ENCODE peak calls at places on chromosome 21, in six cellular contexts. F is GM12865, V is uterus, Q is SK-N-SH, U is left ventricle myocardium inferior, X is breast epithelium. Z is an unnamed sample.

GRCh38 chr21:36450511-36450910 is 29.4 kb downstream of the CLDN14 start:
- DNase-seq in X (no peak), U (no peak), Q (no peak), F (no peak), V (no peak), Z (no peak)

GRCh38 chr21:42082501-42083360 is 11.6 kb downstream of the UMODL1 start:
- DNase-seq in F (no peak), U (no peak), X (no peak), V (no peak), Q (no peak), Z (no peak)

GRCh38 chr21:22885079-22885478 is 1886.9 kb downstream of the NCAM2 start:
- DNase-seq in F (no peak), V (no peak), Q (no peak), X (no peak), U (no peak), Z (no peak)

GRCh38 chr21:37153193-37153934 is 80.3 kb downstream of the TTC3 start:
- DNase-seq in Q (no peak), X (no peak), F (no peak), U (no peak), V (peak), Z (no peak)

GRCh38 chr21:32090961-32091360 is 187.9 kb downstream of the MIS18A start:
- DNase-seq in X (no peak), V (no peak), F (no peak), U (no peak), Q (no peak), Z (no peak)

GRCh38 chr21:42161957-42162681 is 56.8 kb upstream of the ABCG1 start:
- DNase-seq in U (no peak), F (no peak), X (no peak), V (no peak), Q (peak), Z (no peak)

GRCh38 chr21:36122977-36123376 is 11.9 kb upstream of the CBR3 start:
- DNase-seq in F (peak), Q (no peak), X (no peak), U (no peak), V (no peak), Z (no peak)

GRCh38 chr21:41759214-41759840 is 7.5 kb downstream of the RIPK4 start:
- DNase-seq in F (no peak), Q (no peak), V (no peak), X (no peak), U (no peak), Z (no peak)

GRCh38 chr21:41774467-41775151 is 7.8 kb upstream of the RIPK4 start:
- DNase-seq in X (no peak), U (no peak), F (no peak), Q (no peak), V (no peak), Z (peak)

GRCh38 chr21:25283720-25284119 is 323.6 kb downstream of the MRPL39 start:
- DNase-seq in X (no peak), F (peak), Q (no peak), U (no peak), V (no peak), Z (no peak)

GRCh38 chr21:43904316-43904925 is 39.4 kb downstream of the AGPAT3 start:
- DNase-seq in Q (peak), X (no peak), F (no peak), U (no peak), V (no peak), Z (no peak)

GRCh38 chr21:41164981-41165650 is 2.8 kb upstream of the BACE2 start:
- DNase-seq in V (peak), Q (no peak), X (peak), U (no peak), F (no peak), Z (no peak)

GRCh38 chr21:35508389-35508888 is 459.3 kb upstream of the RUNX1 start:
- DNase-seq in U (peak), Q (no peak), X (no peak), F (peak), V (peak), Z (peak)

GRCh38 chr21:32442566-32443318 is 30.2 kb downstream of the EVA1C start:
- DNase-seq in F (no peak), X (no peak), V (no peak), Q (no peak), U (no peak), Z (no peak)

GRCh38 chr21:35395728-35396127 is 346.6 kb upstream of the RUNX1 start:
- DNase-seq in V (no peak), Q (no peak), F (no peak), U (no peak), X (no peak), Z (no peak)

GRCh38 chr21:36263797-36264196 is 56.2 kb upstream of the MORC3 start:
- DNase-seq in U (no peak), Q (no peak), F (no peak), X (no peak), V (no peak), Z (no peak)

GRCh38 chr21:16071082-16071481 is 341.3 kb downstream of the USP25 start:
- DNase-seq in U (no peak), V (peak), X (no peak), F (no peak), Q (peak), Z (no peak)

GRCh38 chr21:42234464-42235241 is 15.7 kb downstream of the ABCG1 start:
- DNase-seq in F (peak), Q (peak), U (peak), X (peak), V (peak), Z (peak)

GRCh38 chr21:32256873-32257620 is 21.8 kb downstream of the MIS18A start:
- DNase-seq in U (peak), V (peak), F (peak), Q (peak), X (peak), Z (peak)

GRCh38 chr21:31117046-31117916 is 79.0 kb upstream of the KRTAP19-8 start:
- DNase-seq in F (no peak), U (no peak), Q (no peak), V (no peak), X (no peak), Z (no peak)

GRCh38 chr21:42542596-42542995 is 28.9 kb downstream of the SLC37A1 start:
- DNase-seq in U (no peak), F (no peak), Q (no peak), V (no peak), X (no peak), Z (no peak)

GRCh38 chr21:43359081-43359822 is 67.7 kb downstream of the SIK1 start:
- DNase-seq in Q (no peak), X (no peak), U (no peak), F (no peak), V (no peak), Z (no peak)

GRCh38 chr21:27083144-27083543 is 116.3 kb upstream of the ADAMTS5 start:
- DNase-seq in X (no peak), V (no peak), U (no peak), Q (no peak), F (no peak), Z (no peak)

GRCh38 chr21:17462276-17462981 is 50.4 kb upstream of the CXADR start:
- DNase-seq in X (no peak), V (no peak), F (no peak), Q (no peak), U (no peak), Z (no peak)

GRCh38 chr21:31397939-31398338 is 53.9 kb upstream of the TIAM1 start:
- DNase-seq in F (no peak), X (no peak), V (no peak), Q (peak), U (no peak), Z (no peak)

GRCh38 chr21:36835383-36835795 is 131.1 kb downstream of the HLCS start:
- DNase-seq in Q (peak), F (no peak), U (peak), V (peak), X (no peak), Z (no peak)

GRCh38 chr21:38806942-38807284 is 1.2 kb downstream of the ETS2 start:
- DNase-seq in F (no peak), Q (peak), X (no peak), V (no peak), U (no peak), Z (no peak)

GRCh38 chr21:38804030-38804616 is 1.6 kb upstream of the ETS2 start:
- DNase-seq in F (no peak), V (no peak), Q (no peak), X (no peak), U (no peak), Z (no peak)

GRCh38 chr21:38806153-38806941 is 618 bp downstream of the ETS2 start:
- DNase-seq in X (no peak), V (no peak), U (peak), F (peak), Q (peak), Z (no peak)

GRCh38 chr21:38804617-38805281 is 980 bp upstream of the ETS2 start:
- DNase-seq in Q (peak), V (peak), X (peak), F (peak), U (peak), Z (peak)

DNA sequence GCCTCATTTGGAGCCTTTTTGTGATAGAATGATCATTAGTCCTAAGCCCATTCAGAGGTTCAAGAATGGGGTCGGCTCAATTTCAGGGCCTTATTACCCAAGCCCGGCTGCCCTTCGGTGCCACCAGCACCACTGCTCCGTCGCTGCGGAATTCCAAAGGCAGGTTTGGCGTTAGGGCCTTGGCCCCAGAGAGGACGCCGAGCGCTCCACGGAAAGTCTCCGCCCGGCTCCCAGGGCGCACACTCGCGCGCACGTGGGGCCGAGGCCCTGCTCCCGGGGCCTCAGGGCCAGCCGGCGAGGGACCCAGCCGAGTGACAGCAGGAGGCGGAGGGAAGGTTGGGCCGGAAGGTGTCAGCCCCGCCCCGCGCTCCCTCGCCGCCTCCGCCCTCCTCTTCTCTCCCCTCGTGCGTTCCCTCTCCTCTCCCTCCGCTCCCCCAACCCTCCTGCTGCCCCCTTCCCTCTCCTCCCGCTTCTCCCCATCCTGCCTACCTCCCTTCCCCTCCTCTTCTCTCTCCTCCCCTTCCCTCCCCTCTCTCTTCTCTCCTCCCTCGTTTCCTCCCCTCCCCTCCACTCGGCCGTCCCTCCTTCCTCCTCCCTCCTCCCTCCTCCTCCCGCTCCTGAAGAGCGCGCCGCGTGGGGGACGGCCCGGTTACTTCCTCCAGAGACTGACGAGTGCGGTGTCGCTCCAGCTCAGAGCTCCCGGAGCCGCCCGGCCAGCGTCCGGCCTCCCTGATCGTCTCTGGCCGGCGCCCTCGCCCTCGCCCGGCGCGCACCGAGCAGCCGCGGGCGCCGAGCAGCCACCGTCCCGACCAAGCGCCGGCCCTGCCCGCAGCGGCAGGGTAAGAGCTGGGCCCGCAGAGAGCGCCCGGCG is at the start of gene ETS2:
- DNase-seq in F (peak), V (peak), X (peak), Q (peak), U (peak), Z (peak)
- TF ChIP-seq CTCF in F (no peak), V (peak), X (no peak), Q (no peak), U (peak), Z (no peak)

GRCh38 chr21:45631540-45631939 is 12.0 kb upstream of the PCBP3 start:
- DNase-seq in U (no peak), Q (no peak), F (no peak), V (no peak), X (peak), Z (no peak)
- H3K4me3 ChIP-seq in U (no peak), Q (no peak), F (no peak), V (no peak), X (no peak), Z (no peak)

DNA sequence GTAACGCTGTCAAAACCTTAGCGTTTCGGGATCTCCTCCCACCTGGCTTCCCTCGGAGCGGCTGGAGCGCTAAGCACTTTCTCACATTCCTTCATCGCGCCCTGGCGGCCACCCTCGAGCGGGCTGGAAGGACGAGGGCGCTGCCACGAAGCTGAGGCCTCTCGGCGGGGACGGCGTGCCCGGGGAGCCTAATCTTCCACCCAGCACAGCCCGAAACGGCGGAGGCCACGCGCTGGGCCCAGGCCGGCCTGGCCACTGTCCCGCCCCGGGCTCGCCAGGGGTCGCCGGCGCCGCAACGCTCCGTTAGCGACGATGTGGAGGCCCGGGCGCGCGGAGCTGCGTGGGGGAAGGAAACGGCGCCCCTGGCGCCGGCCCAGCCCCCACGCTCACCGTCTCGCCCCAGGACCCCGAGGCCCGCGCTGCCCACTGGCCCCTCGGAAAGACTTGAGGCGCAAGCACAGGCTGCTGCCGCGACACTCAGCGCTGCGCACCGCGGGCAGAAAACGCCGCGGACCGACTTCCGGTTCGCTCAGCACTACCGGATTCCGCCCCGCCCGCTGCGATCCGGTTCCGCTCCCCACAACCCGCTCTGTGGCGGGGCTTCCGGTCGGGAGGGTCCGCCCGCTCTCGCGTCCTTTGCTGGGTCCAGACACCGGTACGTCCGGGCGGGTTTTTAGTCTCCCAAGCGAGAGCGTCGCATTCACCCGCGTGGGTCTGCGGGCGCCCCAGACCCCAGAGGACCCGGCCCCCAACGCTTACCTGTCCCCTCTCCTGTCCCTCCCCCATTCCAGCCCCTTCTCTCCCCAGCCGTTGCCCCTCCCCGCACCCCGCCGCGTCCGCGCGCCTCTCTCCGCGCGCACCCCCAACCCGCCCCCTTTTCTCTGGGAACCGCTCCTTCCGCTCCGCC is at the start of gene YBEY:
- DNase-seq in X (peak), V (peak), F (peak), U (peak), Q (peak), Z (peak)
- TF ChIP-seq CTCF in X (no peak), V (peak), F (peak), U (peak), Q (peak), Z (peak)

GRCh38 chr21:33522297-33522696 is 19.6 kb downstream of the GART start:
- DNase-seq in X (no peak), F (no peak), Q (no peak), U (no peak), V (no peak), Z (no peak)
- H3K4me3 ChIP-seq in X (no peak), F (no peak), Q (no peak), U (no peak), V (no peak), Z (no peak)